ENCODE peak calls at places on chromosome X, in six cellular contexts. P is neuronal stem cell, O is H9, Q is mesenchymal stem cell, S is IMR-90, W is H1. M is an unnamed sample.

GRCh38 chrX:49262603-49263002 is 1.9 kb downstream of the FOXP3 start:
- DNase-seq in P (no peak), O (no peak), Q (no peak), S (no peak), W (no peak), M (no peak)

GRCh38 chrX:20718592-20718991 is 451.9 kb upstream of the RPS6KA3 start:
- DNase-seq in P (peak), O (no peak), Q (no peak), S (no peak), W (peak), M (no peak)

GRCh38 chrX:32839781-32840180 is 371.6 kb downstream of the DMD start:
- DNase-seq in P (no peak), O (no peak), Q (no peak), S (no peak), W (no peak), M (no peak)

GRCh38 chrX:151825927-151826471 is 86.7 kb upstream of the MAGEA4 start:
- DNase-seq in P (no peak), O (no peak), Q (peak), S (peak), W (no peak), M (peak)

GRCh38 chrX:22247169-22247568 is 25.5 kb upstream of the CBLL2 start:
- DNase-seq in P (no peak), O (no peak), Q (no peak), S (peak), W (no peak), M (peak)

GRCh38 chrX:30668581-30668980 is 15.4 kb downstream of the GK start:
- DNase-seq in P (no peak), O (no peak), Q (no peak), S (no peak), W (no peak), M (no peak)

GRCh38 chrX:55767100-55767499 is 49.6 kb downstream of the RRAGB start:
- DNase-seq in P (no peak), O (no peak), Q (no peak), S (peak), W (no peak), M (no peak)

GRCh38 chrX:143536176-143536575 is 18.9 kb upstream of the SPANXN3 start:
- DNase-seq in P (no peak), O (no peak), Q (no peak), S (no peak), W (no peak), M (no peak)

GRCh38 chrX:107674480-107675364 is 46.4 kb downstream of the PRPS1 start:
- DNase-seq in P (no peak), O (no peak), Q (peak), S (no peak), W (no peak), M (no peak)

GRCh38 chrX:113457719-113458118 is 617.1 kb upstream of the AMOT start:
- DNase-seq in P (no peak), O (no peak), Q (no peak), S (no peak), W (no peak), M (no peak)

GRCh38 chrX:2520539-2520938 is 19.8 kb upstream of the DHRSX start:
- DNase-seq in P (no peak), O (no peak), Q (no peak), S (no peak), W (no peak), M (no peak)

GRCh38 chrX:82775426-82775825 is 732.7 kb upstream of the POU3F4 start:
- DNase-seq in P (no peak), O (no peak), Q (no peak), S (no peak), W (no peak), M (no peak)

GRCh38 chrX:41302293-41302868 is 31.6 kb upstream of the DDX3X start:
- DNase-seq in P (no peak), O (no peak), Q (peak), S (no peak), W (no peak), M (peak)

GRCh38 chrX:40007746-40008705 is 89.7 kb downstream of the BCOR start:
- DNase-seq in P (no peak), O (peak), Q (no peak), S (no peak), W (no peak), M (no peak)

GRCh38 chrX:104833401-104833800 is 267.4 kb downstream of the IL1RAPL2 start:
- DNase-seq in P (no peak), O (no peak), Q (peak), S (no peak), W (no peak), M (no peak)

GRCh38 chrX:31658360-31658759 is 586.5 kb upstream of the FTHL17 start:
- DNase-seq in P (no peak), O (no peak), Q (peak), S (peak), W (no peak), M (peak)

GRCh38 chrX:6890862-6891261 is 256.6 kb upstream of the STS start:
- DNase-seq in P (no peak), O (no peak), Q (no peak), S (no peak), W (no peak), M (no peak)
- H2AFZ ChIP-seq in P (no peak), O (no peak), Q (no peak), S (no peak), W (no peak), M (no peak)

GRCh38 chrX:12615061-12615460 is 176.2 kb upstream of the PRPS2 start:
- DNase-seq in P (no peak), O (no peak), Q (no peak), S (no peak), W (no peak), M (no peak)

GRCh38 chrX:12611471-12611870 is 179.7 kb upstream of the PRPS2 start:
- DNase-seq in P (no peak), O (no peak), Q (no peak), S (no peak), W (no peak), M (no peak)

GRCh38 chrX:12614266-12614665 is 176.9 kb upstream of the PRPS2 start:
- DNase-seq in P (no peak), O (no peak), Q (no peak), S (no peak), W (no peak), M (no peak)

DNA sequence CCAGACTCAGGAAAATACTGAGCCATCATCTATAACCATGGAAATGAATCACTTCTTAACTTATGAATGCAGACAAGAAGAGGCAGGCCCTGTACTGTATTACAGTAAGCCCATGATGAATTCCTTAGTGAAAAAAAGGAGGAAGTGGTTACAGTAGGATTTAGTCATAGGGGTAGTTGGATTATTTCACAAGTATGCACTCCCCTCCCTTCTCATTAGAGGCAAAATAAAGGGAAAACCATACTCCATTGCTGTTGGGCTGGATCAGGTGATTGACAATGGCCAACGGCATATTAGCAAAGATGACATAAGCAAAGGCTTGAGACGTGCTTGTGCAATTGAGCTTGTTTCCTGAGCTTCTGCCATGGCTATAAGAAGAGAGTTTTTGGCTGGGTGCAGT is 181.1 kb upstream of the PRPS2 start:
- DNase-seq in P (no peak), O (no peak), Q (no peak), S (peak), W (no peak), M (no peak)
- H3K27ac ChIP-seq in P (no peak), O (no peak), Q (no peak), S (no peak), W (no peak), M (no peak)

GRCh38 chrX:153878285-153878779 is 7.6 kb downstream of the L1CAM start:
- DNase-seq in P (no peak), O (no peak), Q (no peak), S (no peak), W (no peak), M (no peak)
- H2AK5ac ChIP-seq in P (no peak), O (no peak), Q (no peak), S (no peak), W (peak), M (no peak)

DNA sequence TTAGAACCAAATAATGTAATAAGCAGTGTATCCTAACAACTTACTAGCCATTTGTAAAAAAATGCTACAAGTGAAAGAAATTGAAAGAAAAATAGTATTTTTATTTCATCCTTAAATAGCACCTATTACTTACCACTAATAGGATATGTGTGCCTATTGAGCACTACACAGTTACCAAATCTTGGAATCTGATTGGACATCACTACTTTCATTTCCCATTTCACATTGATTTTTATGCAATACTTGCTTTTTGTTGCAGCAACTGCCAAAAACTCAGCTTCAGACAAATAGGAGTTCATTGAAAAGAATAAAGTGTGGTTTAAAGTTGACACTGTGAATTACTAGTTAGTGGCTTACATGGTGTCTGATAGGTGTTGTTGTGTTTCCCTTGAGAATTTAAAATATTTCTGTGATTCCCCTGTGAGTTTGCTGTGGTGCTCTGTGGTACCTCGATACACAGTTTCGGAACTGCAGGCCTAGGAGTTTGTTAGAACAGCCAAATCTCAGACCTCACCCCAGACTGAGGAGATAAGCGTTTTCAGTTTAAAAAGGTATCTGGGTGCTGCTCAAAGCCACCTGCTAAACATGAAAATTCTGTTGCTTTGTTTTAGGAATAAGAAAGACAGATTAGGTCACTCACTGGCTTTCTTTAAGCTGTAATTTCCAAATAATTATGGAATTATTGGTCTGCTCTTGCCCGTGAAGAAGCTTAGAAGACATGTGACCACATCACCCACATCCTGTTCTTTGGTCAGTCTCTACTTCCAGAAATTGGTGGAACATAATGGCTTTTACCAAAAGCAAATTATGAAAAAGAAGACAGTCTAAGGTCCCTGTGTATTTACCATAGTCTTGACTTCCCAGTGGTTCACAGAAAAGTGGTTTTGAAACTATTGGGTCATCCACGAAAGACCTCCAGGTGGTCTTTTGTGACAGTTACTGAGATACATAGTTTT is 97.8 kb downstream of the SYTL5 start:
- DNase-seq in P (no peak), O (no peak), Q (no peak), S (no peak), W (no peak), M (no peak)
- H2AFZ ChIP-seq in P (no peak), O (no peak), Q (no peak), S (no peak), W (no peak), M (no peak)